ENCODE peak calls at places on chromosome 11, in seven cellular contexts. One of them, this sample, is unnamed.

GRCh38 chr11:44526438-44526837 is 39.0 kb upstream of the CD82 start:
- DNase-seq in HCT116: no peak
- DNase-seq in IMR-90: no peak
- DNase-seq in H1: no peak
- DNase-seq in hepatocyte: no peak
- DNase-seq in DND-41: no peak
- DNase-seq in neuronal stem cell: no peak
- DNase-seq in this sample: no peak

GRCh38 chr11:107825875-107826274 is 32.7 kb downstream of the SLC35F2 start:
- DNase-seq in neuronal stem cell: no peak
- DNase-seq in H1: no peak
- DNase-seq in hepatocyte: no peak
- DNase-seq in HCT116: no peak
- DNase-seq in DND-41: no peak
- DNase-seq in IMR-90: no peak
- DNase-seq in this sample: no peak

GRCh38 chr11:85627332-85627997 is at the start of gene DLG2:
- DNase-seq in DND-41: no peak
- DNase-seq in H1: no peak
- DNase-seq in hepatocyte: peak; percentile 19
- DNase-seq in neuronal stem cell: peak; percentile 15
- DNase-seq in IMR-90: peak; percentile 44
- DNase-seq in HCT116: no peak
- DNase-seq in this sample: peak; percentile 34

GRCh38 chr11:104852811-104853210 is 45.4 kb downstream of the CASP12 start:
- DNase-seq in H1: no peak
- DNase-seq in HCT116: no peak
- DNase-seq in hepatocyte: no peak
- DNase-seq in neuronal stem cell: no peak
- DNase-seq in IMR-90: peak; percentile 14
- DNase-seq in DND-41: no peak
- DNase-seq in this sample: no peak

GRCh38 chr11:116275634-116276033 is 497.2 kb downstream of the BUD13 start:
- DNase-seq in neuronal stem cell: no peak
- DNase-seq in HCT116: no peak
- DNase-seq in H1: no peak
- DNase-seq in hepatocyte: no peak
- DNase-seq in IMR-90: no peak
- DNase-seq in DND-41: no peak
- DNase-seq in this sample: no peak

GRCh38 chr11:116257092-116257491 is 515.7 kb downstream of the BUD13 start:
- DNase-seq in hepatocyte: no peak
- DNase-seq in H1: no peak
- DNase-seq in HCT116: peak; percentile 4
- DNase-seq in neuronal stem cell: no peak
- DNase-seq in DND-41: no peak
- DNase-seq in IMR-90: no peak
- DNase-seq in this sample: no peak

GRCh38 chr11:132058211-132058772 is 687.9 kb downstream of the NTM start:
- DNase-seq in DND-41: no peak
- DNase-seq in hepatocyte: no peak
- DNase-seq in neuronal stem cell: no peak
- DNase-seq in IMR-90: peak; percentile 61
- DNase-seq in HCT116: no peak
- DNase-seq in H1: no peak
- DNase-seq in this sample: no peak

GRCh38 chr11:68256331-68256741 is 15.4 kb downstream of the C11orf24 start:
- DNase-seq in hepatocyte: no peak
- DNase-seq in neuronal stem cell: no peak
- DNase-seq in H1: no peak
- DNase-seq in DND-41: no peak
- DNase-seq in HCT116: no peak
- DNase-seq in IMR-90: peak; percentile 45
- DNase-seq in this sample: no peak

GRCh38 chr11:43738600-43739409 is 58.3 kb downstream of the HSD17B12 start:
- DNase-seq in hepatocyte: peak; percentile 59
- DNase-seq in neuronal stem cell: no peak
- DNase-seq in HCT116: peak; percentile 2
- DNase-seq in H1: no peak
- DNase-seq in DND-41: no peak
- DNase-seq in IMR-90: peak; percentile 90
- DNase-seq in this sample: peak; percentile 87

GRCh38 chr11:77115181-77115611 is 12.6 kb downstream of the OMP start:
- DNase-seq in hepatocyte: no peak
- DNase-seq in H1: no peak
- DNase-seq in DND-41: no peak
- DNase-seq in neuronal stem cell: no peak
- DNase-seq in IMR-90: no peak
- DNase-seq in HCT116: no peak
- DNase-seq in this sample: no peak

GRCh38 chr11:124891390-124891861 is 6.2 kb downstream of the ROBO4 start:
- DNase-seq in neuronal stem cell: no peak
- DNase-seq in HCT116: no peak
- DNase-seq in DND-41: no peak
- DNase-seq in hepatocyte: no peak
- DNase-seq in H1: no peak
- DNase-seq in IMR-90: no peak
- DNase-seq in this sample: no peak

GRCh38 chr11:1234771-1235614 is 12.1 kb downstream of the MUC5B start:
- DNase-seq in DND-41: no peak
- DNase-seq in HCT116: no peak
- DNase-seq in IMR-90: no peak
- DNase-seq in neuronal stem cell: no peak
- DNase-seq in H1: no peak
- DNase-seq in hepatocyte: no peak
- DNase-seq in this sample: no peak

GRCh38 chr11:68498313-68498712 is 37.8 kb downstream of the PPP6R3 start:
- DNase-seq in neuronal stem cell: no peak
- DNase-seq in IMR-90: no peak
- DNase-seq in H1: no peak
- DNase-seq in HCT116: no peak
- DNase-seq in DND-41: no peak
- DNase-seq in hepatocyte: no peak
- DNase-seq in this sample: no peak

GRCh38 chr11:48107188-48107704 is 109.4 kb upstream of the OR4B1 start:
- DNase-seq in HCT116: no peak
- DNase-seq in H1: no peak
- DNase-seq in hepatocyte: no peak
- DNase-seq in neuronal stem cell: no peak
- DNase-seq in IMR-90: peak; percentile 67
- DNase-seq in DND-41: no peak
- DNase-seq in this sample: peak; percentile 76

GRCh38 chr11:112961146-112961668 is at the start of gene NCAM1:
- DNase-seq in H1: peak; percentile 88
- DNase-seq in HCT116: peak; percentile 67
- DNase-seq in DND-41: peak; percentile 5
- DNase-seq in neuronal stem cell: peak; percentile 98
- DNase-seq in IMR-90: peak; percentile 23
- DNase-seq in hepatocyte: peak; percentile 83
- DNase-seq in this sample: peak; percentile 62

GRCh38 chr11:7160814-7161489 is 72.2 kb downstream of the RBMXL2 start:
- DNase-seq in HCT116: no peak
- DNase-seq in neuronal stem cell: no peak
- DNase-seq in IMR-90: no peak
- DNase-seq in H1: no peak
- DNase-seq in DND-41: no peak
- DNase-seq in hepatocyte: no peak
- DNase-seq in this sample: no peak

GRCh38 chr11:64001552-64002427 is 15.6 kb downstream of the OTUB1 start:
- DNase-seq in hepatocyte: peak; percentile 49
- DNase-seq in DND-41: no peak
- DNase-seq in H1: no peak
- DNase-seq in neuronal stem cell: no peak
- DNase-seq in HCT116: no peak
- DNase-seq in IMR-90: no peak
- DNase-seq in this sample: no peak

GRCh38 chr11:5154657-5155056 is at the start of gene OR52A1:
- DNase-seq in H1: no peak
- DNase-seq in neuronal stem cell: no peak
- DNase-seq in DND-41: no peak
- DNase-seq in hepatocyte: no peak
- DNase-seq in HCT116: no peak
- DNase-seq in IMR-90: no peak
- DNase-seq in this sample: no peak

GRCh38 chr11:79708319-79708928 is 267.6 kb upstream of the TENM4 start:
- DNase-seq in IMR-90: peak; percentile 50
- DNase-seq in hepatocyte: peak; percentile 63
- DNase-seq in neuronal stem cell: peak; percentile 45
- DNase-seq in DND-41: peak; percentile 11
- DNase-seq in H1: no peak
- DNase-seq in HCT116: no peak
- DNase-seq in this sample: peak; percentile 61

GRCh38 chr11:101862410-101863233 is 52.2 kb upstream of the CEP126 start:
- DNase-seq in DND-41: no peak
- DNase-seq in neuronal stem cell: peak; percentile 12
- DNase-seq in HCT116: peak; percentile 67
- DNase-seq in IMR-90: peak; percentile 79
- DNase-seq in H1: no peak
- DNase-seq in hepatocyte: peak; percentile 77
- DNase-seq in this sample: no peak

GRCh38 chr11:30879322-30880020 is 293.3 kb upstream of the MPPED2 start:
- DNase-seq in IMR-90: no peak
- DNase-seq in hepatocyte: no peak
- DNase-seq in HCT116: no peak
- DNase-seq in H1: no peak
- DNase-seq in DND-41: no peak
- DNase-seq in neuronal stem cell: no peak
- DNase-seq in this sample: no peak

GRCh38 chr11:8261921-8262551 is 1.6 kb downstream of the LMO1 start:
- DNase-seq in H1: no peak
- DNase-seq in IMR-90: no peak
- DNase-seq in DND-41: no peak
- DNase-seq in hepatocyte: no peak
- DNase-seq in HCT116: no peak
- DNase-seq in neuronal stem cell: no peak
- DNase-seq in this sample: no peak

GRCh38 chr11:73951797-73952196 is 971 bp downstream of the DNAJB13 start:
- DNase-seq in HCT116: no peak
- DNase-seq in H1: no peak
- DNase-seq in IMR-90: peak; percentile 59
- DNase-seq in DND-41: no peak
- DNase-seq in neuronal stem cell: no peak
- DNase-seq in hepatocyte: no peak
- DNase-seq in this sample: no peak

GRCh38 chr11:587978-588380 is 11.7 kb downstream of the PHRF1 start:
- DNase-seq in HCT116: no peak
- DNase-seq in hepatocyte: peak; percentile 93
- DNase-seq in IMR-90: peak; percentile 58
- DNase-seq in neuronal stem cell: no peak
- DNase-seq in DND-41: no peak
- DNase-seq in H1: no peak
- DNase-seq in this sample: no peak

GRCh38 chr11:90930252-90930651 is 707.4 kb upstream of the CHORDC1 start:
- DNase-seq in neuronal stem cell: no peak
- DNase-seq in hepatocyte: no peak
- DNase-seq in DND-41: no peak
- DNase-seq in H1: no peak
- DNase-seq in HCT116: no peak
- DNase-seq in IMR-90: no peak
- DNase-seq in this sample: no peak

DNA sequence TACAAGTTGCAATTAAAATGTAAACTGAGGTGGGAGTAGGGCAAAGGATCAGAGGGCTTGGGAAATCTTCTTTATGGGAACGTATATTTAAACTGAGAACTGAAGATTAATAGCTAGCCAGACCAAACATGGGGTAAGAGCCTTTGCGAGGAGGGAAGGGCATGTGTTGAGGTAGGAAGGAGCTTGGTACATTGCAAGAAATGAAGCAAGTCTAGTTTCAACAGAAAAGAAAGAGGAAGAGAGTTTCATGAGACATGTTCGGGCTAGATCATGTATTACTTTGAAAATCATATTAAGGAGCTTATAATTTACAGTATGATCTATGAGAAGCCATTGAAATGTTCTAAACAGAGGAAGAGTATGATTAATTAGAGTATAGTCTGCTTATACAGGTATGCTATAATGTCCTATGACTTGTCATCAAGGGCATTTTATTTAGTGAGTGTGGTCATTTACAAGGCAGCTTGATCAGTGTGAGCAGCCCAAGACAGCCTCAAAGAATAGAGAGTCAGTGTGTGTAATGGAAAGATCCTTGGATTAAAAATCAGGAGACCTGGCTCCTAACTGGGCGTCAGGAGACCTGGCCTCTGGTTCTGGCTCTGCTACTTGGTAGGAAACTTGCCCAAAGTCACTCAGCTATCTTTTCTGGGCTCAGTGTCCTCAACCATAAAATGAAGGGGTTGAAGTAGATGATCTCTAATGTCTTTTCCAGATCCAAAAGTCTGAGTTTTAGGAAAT is 10.9 kb downstream of the GAS2 start:
- DNase-seq in IMR-90: no peak
- DNase-seq in DND-41: no peak
- DNase-seq in hepatocyte: no peak
- DNase-seq in neuronal stem cell: no peak
- DNase-seq in H1: no peak
- DNase-seq in HCT116: no peak
- DNase-seq in this sample: peak; percentile 59
- H2AFZ ChIP-seq in IMR-90: no peak overlapping the region
- H2AFZ ChIP-seq in DND-41: no peak overlapping the region
- H2AFZ ChIP-seq in hepatocyte: no peak overlapping the region
- H2AFZ ChIP-seq in neuronal stem cell: no peak overlapping the region
- H2AFZ ChIP-seq in H1: no peak overlapping the region
- H2AFZ ChIP-seq in HCT116: no peak overlapping the region
- H2AFZ ChIP-seq in this sample: no peak overlapping the region

DNA sequence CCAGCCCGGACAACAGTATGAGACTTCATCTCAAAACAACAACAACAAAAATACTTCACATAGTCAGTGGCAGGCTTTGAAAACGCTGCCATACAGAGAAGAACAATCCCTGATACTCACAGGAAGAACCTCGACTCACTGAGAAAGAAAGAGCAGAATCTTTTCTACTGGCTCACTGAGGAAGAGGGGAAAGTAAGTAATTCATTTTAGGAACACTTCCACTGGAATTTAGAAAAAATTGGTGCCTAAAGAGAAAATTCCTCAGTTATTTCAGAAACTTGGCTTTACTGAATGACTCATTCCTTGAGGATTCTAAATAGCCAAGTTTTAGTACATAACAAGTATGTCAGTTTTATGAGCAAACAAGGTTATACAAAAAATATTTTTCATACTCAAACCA is 12.3 kb downstream of the NARS2 start:
- DNase-seq in IMR-90: peak; percentile 75
- DNase-seq in hepatocyte: no peak
- DNase-seq in HCT116: no peak
- DNase-seq in neuronal stem cell: no peak
- DNase-seq in H1: no peak
- DNase-seq in DND-41: no peak
- DNase-seq in this sample: no peak
- H2AFZ ChIP-seq in IMR-90: peak overlapping the region; percentile 67
- H2AFZ ChIP-seq in hepatocyte: no peak overlapping the region
- H2AFZ ChIP-seq in HCT116: no peak overlapping the region
- H2AFZ ChIP-seq in neuronal stem cell: no peak overlapping the region
- H2AFZ ChIP-seq in H1: no peak overlapping the region
- H2AFZ ChIP-seq in DND-41: peak overlapping the region; percentile 22
- H2AFZ ChIP-seq in this sample: no peak overlapping the region

GRCh38 chr11:33248416-33248957 is 8.7 kb upstream of the HIPK3 start:
- DNase-seq in hepatocyte: no peak
- DNase-seq in neuronal stem cell: no peak
- DNase-seq in H1: no peak
- DNase-seq in IMR-90: peak; percentile 77
- DNase-seq in HCT116: no peak
- DNase-seq in DND-41: no peak
- DNase-seq in this sample: no peak
- H2AFZ ChIP-seq in hepatocyte: no peak overlapping the region
- H2AFZ ChIP-seq in neuronal stem cell: peak overlapping the region; percentile 17
- H2AFZ ChIP-seq in H1: no peak overlapping the region
- H2AFZ ChIP-seq in IMR-90: peak overlapping the region; percentile 28
- H2AFZ ChIP-seq in HCT116: no peak overlapping the region
- H2AFZ ChIP-seq in DND-41: no peak overlapping the region
- H2AFZ ChIP-seq in this sample: no peak overlapping the region

GRCh38 chr11:45724145-45724544 is 58.7 kb upstream of the CHST1 start:
- DNase-seq in IMR-90: no peak
- DNase-seq in H1: no peak
- DNase-seq in neuronal stem cell: no peak
- DNase-seq in DND-41: peak; percentile 10
- DNase-seq in hepatocyte: no peak
- DNase-seq in HCT116: no peak
- DNase-seq in this sample: no peak
- H2AFZ ChIP-seq in IMR-90: no peak overlapping the region
- H2AFZ ChIP-seq in H1: no peak overlapping the region
- H2AFZ ChIP-seq in neuronal stem cell: no peak overlapping the region
- H2AFZ ChIP-seq in DND-41: no peak overlapping the region
- H2AFZ ChIP-seq in hepatocyte: no peak overlapping the region
- H2AFZ ChIP-seq in HCT116: no peak overlapping the region
- H2AFZ ChIP-seq in this sample: no peak overlapping the region

This sample was measured in MM.1S.